ENCODE peak calls at places on chromosome 17, in four cellular contexts. N, R, S and F are unnamed samples.

GRCh38 chr17:77320501-77321256 is 179.9 kb downstream of the SEC14L1 start:
- DNase-seq in N (peak), S (peak), R (peak), F (no peak)

GRCh38 chr17:39486242-39486641 is 25.0 kb downstream of the CDK12 start:
- DNase-seq in R (no peak), S (no peak), N (peak), F (no peak)

GRCh38 chr17:80995131-80995530 is 3.5 kb downstream of the CHMP6 start:
- DNase-seq in R (no peak), S (no peak), N (no peak), F (no peak)

GRCh38 chr17:68184816-68185436 is 62.9 kb upstream of the AMZ2 start:
- DNase-seq in N (no peak), S (peak), R (no peak), F (no peak)

GRCh38 chr17:38428150-38428642 is at the start of gene ARHGAP23:
- DNase-seq in R (peak), N (peak), S (no peak), F (no peak)

GRCh38 chr17:78683031-78683961 is 98.8 kb downstream of the CYTH1 start:
- DNase-seq in N (no peak), S (no peak), R (no peak), F (no peak)

GRCh38 chr17:9360610-9361571 is 214.7 kb downstream of the STX8 start:
- DNase-seq in S (peak), R (no peak), N (no peak), F (peak)

GRCh38 chr17:51258756-51259573 is 884 bp downstream of the MBTD1 start:
- DNase-seq in R (no peak), S (peak), N (peak), F (no peak)

GRCh38 chr17:78239489-78239931 is 8.1 kb downstream of the TMEM235 start:
- DNase-seq in S (no peak), N (no peak), R (no peak), F (no peak)

GRCh38 chr17:9258115-9259020 is 237.1 kb downstream of the NTN1 start:
- DNase-seq in N (no peak), S (no peak), R (no peak), F (no peak)

GRCh38 chr17:50946223-50946890 is 80.2 kb upstream of the TOB1 start:
- DNase-seq in S (no peak), N (no peak), R (no peak), F (no peak)

GRCh38 chr17:34827008-34827407 is 134.3 kb downstream of the CCT6B start:
- DNase-seq in R (no peak), S (no peak), N (no peak), F (no peak)

GRCh38 chr17:68103148-68103547 is 67.6 kb downstream of the KPNA2 start:
- DNase-seq in S (no peak), N (no peak), R (no peak), F (no peak)

GRCh38 chr17:7233701-7234099 is 617 bp downstream of the DVL2 start:
- DNase-seq in S (no peak), N (no peak), R (no peak), F (no peak)

GRCh38 chr17:81125573-81126081 is 39.7 kb upstream of the PVALEF start:
- DNase-seq in N (peak), R (no peak), S (no peak), F (no peak)

GRCh38 chr17:16374129-16374528 is 6.8 kb upstream of the UBB start:
- DNase-seq in R (no peak), S (peak), N (no peak), F (no peak)

GRCh38 chr17:33686171-33686570 is 393.1 kb upstream of the ASIC2 start:
- DNase-seq in R (no peak), S (no peak), N (no peak), F (no peak)

DNA sequence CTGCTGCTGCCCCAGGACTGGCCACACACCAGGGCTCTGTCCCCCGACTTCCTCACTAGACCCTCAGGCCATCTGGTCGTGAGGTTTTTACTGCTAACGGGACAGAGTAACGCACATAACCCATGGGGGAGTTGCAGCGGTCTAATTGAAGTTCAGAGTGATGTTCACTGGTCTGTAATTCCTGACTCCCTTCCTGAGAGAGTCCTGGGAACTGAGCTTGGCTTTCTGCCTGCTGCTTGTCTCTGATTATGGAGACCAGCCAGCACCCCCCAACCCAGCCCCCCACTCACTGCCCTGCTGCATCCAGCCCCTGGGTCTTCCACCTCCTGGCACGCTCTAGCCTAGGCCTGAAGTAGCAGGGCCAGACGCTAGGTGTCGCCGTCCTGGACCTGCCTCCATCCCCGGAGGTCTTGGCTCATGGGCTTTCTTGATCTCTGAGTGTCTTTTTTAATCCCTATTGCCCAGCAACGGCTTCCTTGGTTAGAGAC is 192.9 kb downstream of the CCDC182 start:
- DNase-seq in S (no peak), N (no peak), R (no peak), F (peak)
- TF ChIP-seq CTCF in S (no peak), N (peak), R (peak), F (peak)

GRCh38 chr17:66691644-66692500 is 143.0 kb upstream of the CACNG5 start:
- DNase-seq in S (no peak), R (no peak), N (peak), F (no peak)

GRCh38 chr17:66689192-66689591 is 145.7 kb upstream of the CACNG5 start:
- DNase-seq in N (no peak), R (no peak), S (no peak), F (no peak)

GRCh38 chr17:66698270-66698669 is 136.6 kb upstream of the CACNG5 start:
- DNase-seq in R (no peak), N (no peak), S (no peak), F (no peak)

GRCh38 chr17:66690166-66690565 is 144.8 kb upstream of the CACNG5 start:
- DNase-seq in S (no peak), R (no peak), N (no peak), F (no peak)

DNA sequence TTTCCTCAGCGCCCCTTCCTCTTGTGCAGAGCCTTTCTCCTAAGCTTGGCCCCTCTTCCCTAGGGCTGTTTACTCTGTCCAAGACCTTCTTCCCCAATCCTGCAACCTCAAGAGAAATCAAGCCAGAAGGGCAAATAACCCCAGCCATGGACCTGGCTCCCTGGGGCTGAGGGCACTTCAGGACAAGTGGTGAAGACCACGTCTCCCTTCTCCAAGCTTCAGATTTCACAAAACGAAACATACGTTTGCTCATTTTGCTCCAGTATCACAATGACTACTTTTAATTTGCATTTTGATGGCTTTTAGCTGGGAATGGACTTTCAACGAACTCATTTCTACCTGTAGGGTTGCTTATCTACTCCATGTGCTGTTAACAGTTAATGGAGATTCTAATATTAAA is 139.8 kb upstream of the CACNG5 start:
- DNase-seq in S (no peak), N (no peak), R (no peak), F (no peak)
- H3K4me3 ChIP-seq in S (no peak), N (no peak), R (no peak), F (no peak)

GRCh38 chr17:64170286-64170685 is 40.3 kb upstream of the ERN1 start:
- DNase-seq in R (no peak), N (no peak), S (no peak), F (no peak)

GRCh38 chr17:64173646-64174045 is 43.7 kb upstream of the ERN1 start:
- DNase-seq in N (no peak), S (no peak), R (no peak), F (no peak)

GRCh38 chr17:64174686-64175456 is 44.9 kb upstream of the ERN1 start:
- DNase-seq in S (peak), R (peak), N (no peak), F (peak)

GRCh38 chr17:64171041-64171440 is 41.1 kb upstream of the ERN1 start:
- DNase-seq in R (no peak), N (peak), S (no peak), F (no peak)

GRCh38 chr17:64172510-64172909 is 42.6 kb upstream of the ERN1 start:
- DNase-seq in R (no peak), N (no peak), S (no peak), F (no peak)
- TF ChIP-seq CTCF in R (no peak), N (no peak), S (no peak), F (no peak)

GRCh38 chr17:75060434-75061054 is 13.5 kb downstream of the KCTD2 start:
- DNase-seq in N (no peak), R (no peak), S (no peak), F (no peak)
- H3K4me3 ChIP-seq in N (no peak), R (no peak), S (no peak), F (no peak)

DNA sequence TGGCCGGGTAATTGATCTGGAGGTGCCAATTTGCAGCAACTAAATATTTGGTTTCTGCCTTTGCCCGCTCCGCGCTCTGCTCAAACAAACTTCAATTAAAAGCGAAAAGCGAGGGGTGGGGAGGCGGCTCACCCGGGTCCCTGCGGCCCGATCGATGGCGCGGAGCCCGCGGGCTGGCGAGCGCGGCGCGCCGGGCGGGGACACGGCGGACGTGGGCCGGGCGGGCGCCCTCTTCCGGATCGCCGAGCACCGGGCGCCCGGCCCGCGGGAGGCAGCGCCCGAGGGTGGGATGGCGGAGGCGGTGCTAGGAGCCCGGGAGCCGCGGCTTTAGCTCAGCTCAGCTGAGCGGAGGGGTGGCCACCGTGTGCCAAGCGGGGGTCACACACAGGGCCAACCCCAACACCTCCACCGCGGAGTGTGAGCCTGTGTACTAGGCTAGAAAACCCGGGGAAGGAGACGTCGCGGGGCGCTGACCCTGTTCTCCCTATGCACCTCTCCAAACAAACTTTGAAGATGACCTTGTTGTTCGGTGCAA is 32.2 kb downstream of the DCAKD start:
- DNase-seq in N (peak), R (peak), S (no peak), F (no peak)
- TF ChIP-seq CTCF in N (no peak), R (peak), S (no peak), F (peak)

GRCh38 chr17:353838-354234 is 1.2 kb upstream of the RPH3AL start:
- DNase-seq in S (no peak), R (peak), N (no peak), F (no peak)

GRCh38 chr17:353213-353837 is 718 bp upstream of the RPH3AL start:
- DNase-seq in R (no peak), S (no peak), N (no peak), F (no peak)

GRCh38 chr17:351875-352420 is 659 bp downstream of the RPH3AL start:
- DNase-seq in R (no peak), N (no peak), S (no peak), F (no peak)

GRCh38 chr17:351436-351713 is 1.2 kb downstream of the RPH3AL start:
- DNase-seq in N (no peak), R (no peak), S (peak), F (no peak)

GRCh38 chr17:352421-353212 is at the start of gene RPH3AL:
- DNase-seq in R (peak), N (peak), S (peak), F (no peak)
- H3K4me3 ChIP-seq in R (peak), N (no peak), S (no peak), F (no peak)